ENCODE peak calls at places on chromosomes 11 and 22, in eight cellular contexts. J, Z, W, E, H, K, V and P are unnamed samples.

GRCh38 chr22:32327066-32327465 is 30.6 kb upstream of the RFPL3 start:
- DNase-seq in J (peak), Z (no peak), W (no peak), E (no peak), H (peak), K (no peak), V (no peak), P (peak)

GRCh38 chr11:119687220-119688046 is 41.6 kb downstream of the NECTIN1 start:
- DNase-seq in J (no peak), Z (no peak), W (no peak), E (no peak), H (no peak), K (no peak), V (no peak), P (no peak)

GRCh38 chr22:24554316-24555159 is at the start of gene GUCD1:
- DNase-seq in J (no peak), Z (no peak), W (peak), E (no peak), H (peak), K (no peak), V (no peak), P (no peak)

GRCh38 chr11:19290356-19290755 is 49.6 kb upstream of the E2F8 start:
- DNase-seq in J (no peak), Z (no peak), W (no peak), E (no peak), H (no peak), K (no peak), V (no peak), P (no peak)

GRCh38 chr22:49331878-49332277 is 495.8 kb downstream of the BRD1 start:
- DNase-seq in J (peak), Z (no peak), W (no peak), E (no peak), H (no peak), K (no peak), V (no peak), P (peak)

GRCh38 chr22:40215266-40215665 is 37.5 kb downstream of the TNRC6B start:
- DNase-seq in J (peak), Z (no peak), W (no peak), E (no peak), H (no peak), K (no peak), V (no peak), P (peak)

GRCh38 chr11:118277312-118277711 is 13.2 kb upstream of the MPZL2 start:
- DNase-seq in J (no peak), Z (no peak), W (peak), E (no peak), H (peak), K (no peak), V (no peak), P (no peak)

GRCh38 chr11:131486937-131487336 is 116.5 kb downstream of the NTM start:
- DNase-seq in J (no peak), Z (no peak), W (no peak), E (no peak), H (no peak), K (no peak), V (no peak), P (no peak)

GRCh38 chr11:117384045-117384444 is 56.4 kb downstream of the CEP164 start:
- DNase-seq in J (no peak), Z (no peak), W (peak), E (no peak), H (no peak), K (no peak), V (peak), P (no peak)

GRCh38 chr11:65619281-65619928 is 3.8 kb downstream of the PCNX3 start:
- DNase-seq in J (no peak), Z (no peak), W (no peak), E (no peak), H (no peak), K (no peak), V (no peak), P (no peak)

GRCh38 chr11:93645938-93646337 is 15.5 kb upstream of the CEP295 start:
- DNase-seq in J (no peak), Z (no peak), W (no peak), E (no peak), H (no peak), K (no peak), V (no peak), P (no peak)

GRCh38 chr11:63880031-63880841 is 36.7 kb downstream of the RCOR2 start:
- DNase-seq in J (no peak), Z (no peak), W (peak), E (peak), H (no peak), K (no peak), V (no peak), P (no peak)

GRCh38 chr11:77411717-77412441 is 62.0 kb downstream of the PAK1 start:
- DNase-seq in J (peak), Z (peak), W (peak), E (peak), H (peak), K (peak), V (peak), P (peak)

GRCh38 chr11:69614085-69614484 is 26.9 kb upstream of the CCND1 start:
- DNase-seq in J (no peak), Z (no peak), W (no peak), E (no peak), H (no peak), K (no peak), V (no peak), P (no peak)
- TF ChIP-seq CTCF in J (no peak), Z (no peak), W (no peak), E (no peak), H (no peak), K (no peak), V (no peak), P (no peak)

GRCh38 chr11:134181707-134182106 is 42.1 kb downstream of the NCAPD3 start:
- DNase-seq in J (no peak), Z (no peak), W (peak), E (no peak), H (no peak), K (no peak), V (no peak), P (no peak)
- TF ChIP-seq CTCF in J (no peak), Z (no peak), W (no peak), E (no peak), H (no peak), K (no peak), V (no peak), P (no peak)

GRCh38 chr11:16942342-16942741 is 71.9 kb downstream of the PLEKHA7 start:
- DNase-seq in J (no peak), Z (no peak), W (no peak), E (no peak), H (no peak), K (no peak), V (no peak), P (no peak)

GRCh38 chr11:16941935-16942334 is 72.3 kb downstream of the PLEKHA7 start:
- DNase-seq in J (no peak), Z (no peak), W (no peak), E (no peak), H (no peak), K (no peak), V (no peak), P (no peak)

GRCh38 chr11:16942917-16943316 is 71.3 kb downstream of the PLEKHA7 start:
- DNase-seq in J (no peak), Z (no peak), W (no peak), E (no peak), H (no peak), K (no peak), V (no peak), P (no peak)

GRCh38 chr11:16946477-16947282 is 67.5 kb downstream of the PLEKHA7 start:
- DNase-seq in J (no peak), Z (no peak), W (no peak), E (no peak), H (no peak), K (no peak), V (no peak), P (no peak)

DNA sequence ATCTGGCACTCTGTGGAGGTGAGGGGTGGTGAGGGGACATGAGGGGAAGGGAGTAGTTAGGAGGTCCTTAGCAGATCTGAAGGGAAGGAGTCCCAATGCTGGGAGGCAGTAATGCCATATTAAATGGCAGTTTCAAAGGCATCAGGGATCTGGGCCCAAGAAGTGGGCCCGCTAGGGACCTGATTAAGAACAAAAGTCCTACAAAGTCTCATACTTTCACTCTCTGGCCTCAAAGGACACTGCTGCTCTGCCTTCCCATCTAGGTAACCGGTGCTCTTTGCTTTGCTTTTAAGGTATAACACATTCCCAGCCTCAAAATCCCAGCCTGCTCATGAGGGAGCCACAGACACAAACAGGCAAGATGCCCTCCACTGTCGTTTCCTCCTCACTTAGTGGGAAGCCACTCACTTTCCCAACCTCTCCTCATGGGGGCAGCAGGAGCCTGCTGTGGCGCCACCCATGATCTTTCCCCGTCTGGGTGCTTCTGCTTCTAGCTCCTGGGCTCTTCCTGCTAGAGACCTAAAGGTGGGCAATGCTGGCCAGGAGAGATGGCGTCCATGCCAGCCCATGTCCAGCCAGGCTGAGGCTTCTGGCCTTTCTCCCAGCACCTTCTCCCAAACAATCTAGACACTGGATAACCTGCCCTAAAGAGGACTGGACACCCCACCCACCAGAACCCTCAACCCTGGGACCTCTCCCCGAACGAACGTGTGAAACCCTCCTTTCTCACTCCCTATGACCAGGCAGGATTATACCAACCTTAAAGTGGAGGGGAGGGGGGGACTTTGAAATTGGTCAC is 68.3 kb downstream of the PLEKHA7 start:
- DNase-seq in J (no peak), Z (peak), W (peak), E (no peak), H (peak), K (peak), V (peak), P (peak)
- TF ChIP-seq CTCF in J (no peak), Z (peak), W (peak), E (peak), H (peak), K (peak), V (peak), P (peak)

GRCh38 chr22:25711491-25711890 is 30.5 kb upstream of the MYO18B start:
- DNase-seq in J (no peak), Z (no peak), W (no peak), E (no peak), H (no peak), K (no peak), V (no peak), P (no peak)

GRCh38 chr22:25710501-25710900 is 31.5 kb upstream of the MYO18B start:
- DNase-seq in J (no peak), Z (no peak), W (no peak), E (no peak), H (no peak), K (no peak), V (no peak), P (no peak)

GRCh38 chr22:25706197-25706596 is 35.8 kb upstream of the MYO18B start:
- DNase-seq in J (no peak), Z (no peak), W (no peak), E (no peak), H (no peak), K (no peak), V (no peak), P (no peak)

GRCh38 chr22:25712661-25713400 is 29.2 kb upstream of the MYO18B start:
- DNase-seq in J (no peak), Z (no peak), W (no peak), E (no peak), H (no peak), K (no peak), V (no peak), P (no peak)

GRCh38 chr22:25709758-25710157 is 32.2 kb upstream of the MYO18B start:
- DNase-seq in J (no peak), Z (no peak), W (no peak), E (no peak), H (no peak), K (no peak), V (no peak), P (no peak)
- TF ChIP-seq CTCF in J (no peak), Z (no peak), W (no peak), E (no peak), H (no peak), K (no peak), V (no peak), P (no peak)

GRCh38 chr11:43269229-43269928 is 42.4 kb upstream of the API5 start:
- DNase-seq in J (no peak), Z (no peak), W (no peak), E (no peak), H (no peak), K (peak), V (no peak), P (no peak)

GRCh38 chr11:43268786-43269185 is 43.0 kb upstream of the API5 start:
- DNase-seq in J (no peak), Z (no peak), W (no peak), E (no peak), H (no peak), K (no peak), V (no peak), P (no peak)

GRCh38 chr11:43270468-43270867 is 41.3 kb upstream of the API5 start:
- DNase-seq in J (no peak), Z (no peak), W (no peak), E (no peak), H (no peak), K (no peak), V (no peak), P (no peak)

GRCh38 chr11:43268161-43268560 is 43.6 kb upstream of the API5 start:
- DNase-seq in J (no peak), Z (no peak), W (no peak), E (no peak), H (no peak), K (peak), V (no peak), P (no peak)
- TF ChIP-seq CTCF in J (no peak), Z (no peak), W (no peak), E (no peak), H (no peak), K (no peak), V (no peak), P (no peak)

GRCh38 chr11:299951-300735 is 817 bp upstream of the IFITM5 start:
- DNase-seq in J (no peak), Z (no peak), W (no peak), E (peak), H (no peak), K (no peak), V (no peak), P (no peak)
- TF ChIP-seq CTCF in J (no peak), Z (no peak), W (peak), E (no peak), H (no peak), K (no peak), V (peak), P (no peak)